ENCODE peak calls at places on chromosomes 12 and 14, in five cellular contexts. G, O, U, E and P are unnamed samples.

GRCh38 chr12:31021809-31022492 is 51.7 kb upstream of the DDX11 start:
- DNase-seq in G (no peak), O (no peak), U (no peak), E (no peak), P (no peak)

GRCh38 chr14:59360923-59361794 is 104.0 kb downstream of the GPR135 start:
- DNase-seq in G (peak), O (no peak), U (peak), E (peak), P (no peak)

GRCh38 chr12:125092872-125093680 is 27.8 kb downstream of the AACS start:
- DNase-seq in G (peak), O (no peak), U (peak), E (peak), P (no peak)

GRCh38 chr12:49296034-49296835 is 1.3 kb downstream of the PRPH start:
- DNase-seq in G (peak), O (peak), U (peak), E (peak), P (peak)

GRCh38 chr14:61642246-61642982 is 52.9 kb upstream of the HIF1A start:
- DNase-seq in G (peak), O (no peak), U (no peak), E (peak), P (no peak)

GRCh38 chr12:93127582-93128331 is 198.7 kb upstream of the EEA1 start:
- DNase-seq in G (peak), O (no peak), U (peak), E (peak), P (peak)

GRCh38 chr12:93467351-93468007 is at the start of gene MRPL42:
- DNase-seq in G (peak), O (peak), U (peak), E (peak), P (peak)

GRCh38 chr14:105330491-105330895 is 15.9 kb downstream of the PACS2 start:
- DNase-seq in G (no peak), O (no peak), U (no peak), E (peak), P (no peak)

GRCh38 chr12:42144424-42145196 is at the start of gene GXYLT1:
- DNase-seq in G (peak), O (peak), U (peak), E (peak), P (peak)

GRCh38 chr12:126428769-126429168 is 1363.5 kb downstream of the AACS start:
- DNase-seq in G (no peak), O (no peak), U (no peak), E (no peak), P (no peak)

GRCh38 chr14:101471723-101472517 is 89.4 kb upstream of the DIO3 start:
- DNase-seq in G (no peak), O (no peak), U (no peak), E (no peak), P (no peak)

GRCh38 chr14:75003250-75004027 is 718 bp downstream of the EIF2B2 start:
- DNase-seq in G (peak), O (no peak), U (no peak), E (no peak), P (no peak)

GRCh38 chr14:69650948-69651369 is 39.6 kb downstream of the SUSD6 start:
- DNase-seq in G (no peak), O (no peak), U (no peak), E (no peak), P (no peak)

GRCh38 chr12:47249082-47249481 is 169.3 kb upstream of the AMIGO2 start:
- DNase-seq in G (no peak), O (no peak), U (no peak), E (no peak), P (no peak)

GRCh38 chr12:7142057-7142644 is 12.0 kb downstream of the CLSTN3 start:
- DNase-seq in G (peak), O (peak), U (peak), E (peak), P (peak)

GRCh38 chr12:20011200-20011599 is 357.1 kb upstream of the PDE3A start:
- DNase-seq in G (peak), O (no peak), U (no peak), E (no peak), P (no peak)

GRCh38 chr12:101924647-101925046 is 47.3 kb downstream of the DRAM1 start:
- DNase-seq in G (no peak), O (no peak), U (no peak), E (peak), P (no peak)

GRCh38 chr14:71143391-71144290 is 236.4 kb downstream of the PCNX1 start:
- DNase-seq in G (no peak), O (peak), U (peak), E (peak), P (peak)

DNA sequence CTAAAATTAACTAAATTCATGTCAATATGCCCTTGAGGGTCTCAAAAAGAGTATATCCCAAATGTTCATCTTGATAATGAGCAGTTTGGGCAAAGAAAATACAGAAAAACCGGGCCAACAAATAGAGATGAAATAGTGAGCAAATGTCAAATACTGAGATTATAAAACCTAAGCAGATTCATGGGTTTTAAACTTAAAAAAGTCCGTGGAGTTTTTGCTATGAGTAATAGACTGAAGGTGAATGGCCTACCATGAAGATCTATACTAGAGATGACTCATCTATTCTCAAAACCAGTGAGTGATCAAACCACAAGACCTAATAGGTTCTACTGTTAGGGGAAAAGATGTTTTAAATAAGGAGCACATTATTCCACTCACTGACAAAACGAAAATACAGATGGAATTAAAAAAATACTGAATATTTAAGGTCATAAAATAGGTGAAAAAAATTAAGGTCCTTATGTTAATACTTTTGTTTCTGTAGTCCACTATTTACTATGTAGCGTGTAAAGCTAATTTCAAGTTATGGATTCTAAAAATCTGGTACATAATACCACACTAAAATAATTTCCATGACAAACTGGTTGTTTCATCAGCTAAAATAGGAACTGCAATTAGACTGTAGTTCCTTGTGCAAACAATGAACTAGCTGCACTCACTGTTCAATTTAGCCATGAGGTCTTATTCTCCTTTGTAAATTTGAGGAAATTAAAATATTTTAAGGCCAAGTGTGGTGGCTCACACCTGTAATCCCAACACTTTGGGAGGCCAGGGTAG is 5.0 kb downstream of the HNRNPC start:
- DNase-seq in G (no peak), O (no peak), U (no peak), E (peak), P (no peak)
- H3K4me3 ChIP-seq in G (no peak), O (peak), U (peak), E (no peak), P (no peak)

DNA sequence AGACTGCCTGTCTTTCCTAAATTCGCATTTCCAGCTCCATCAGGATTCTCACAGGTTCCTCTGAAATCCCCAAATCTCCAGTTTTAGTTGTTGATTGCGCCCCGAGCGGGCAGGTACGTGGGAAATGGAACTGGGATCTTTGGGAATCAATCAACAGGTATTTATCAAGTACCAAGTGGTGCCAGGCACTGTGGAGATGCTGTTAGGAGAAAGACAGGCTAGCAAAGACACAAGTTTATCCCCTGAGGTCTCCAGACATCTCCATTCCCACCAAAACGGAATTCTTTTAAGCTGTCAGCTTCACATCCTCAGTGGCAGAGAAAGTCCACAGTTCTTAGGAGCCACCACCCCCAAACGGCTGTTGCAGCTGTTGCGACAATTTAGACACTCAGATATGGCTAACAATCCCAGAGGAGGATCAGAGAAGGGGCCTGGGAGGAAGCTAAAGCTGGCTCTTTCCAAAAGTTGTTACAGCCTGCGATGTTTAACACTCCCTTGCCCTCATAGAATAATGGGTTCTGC is 1.8 kb upstream of the ATP5MC2 start:
- DNase-seq in G (no peak), O (no peak), U (no peak), E (no peak), P (no peak)
- H3K4me3 ChIP-seq in G (peak), O (peak), U (no peak), E (no peak), P (no peak)

GRCh38 chr14:56491299-56492285 is 88.0 kb upstream of the TMEM260 start:
- DNase-seq in G (peak), O (peak), U (peak), E (peak), P (peak)
- H3K4me3 ChIP-seq in G (no peak), O (no peak), U (no peak), E (no peak), P (no peak)

GRCh38 chr12:62606654-62607053 is 140.0 kb downstream of the MON2 start:
- DNase-seq in G (no peak), O (no peak), U (no peak), E (peak), P (no peak)
- H3K4me3 ChIP-seq in G (no peak), O (no peak), U (no peak), E (peak), P (no peak)

GRCh38 chr14:32491413-32492016 is 162.4 kb downstream of the AKAP6 start:
- DNase-seq in G (no peak), O (no peak), U (no peak), E (no peak), P (no peak)

GRCh38 chr14:32494566-32495434 is 165.7 kb downstream of the AKAP6 start:
- DNase-seq in G (no peak), O (no peak), U (no peak), E (no peak), P (no peak)

GRCh38 chr14:32492482-32492881 is 163.4 kb downstream of the AKAP6 start:
- DNase-seq in G (no peak), O (no peak), U (no peak), E (no peak), P (no peak)

GRCh38 chr14:32495435-32495734 is 166.3 kb downstream of the AKAP6 start:
- DNase-seq in G (no peak), O (no peak), U (no peak), E (no peak), P (no peak)

DNA sequence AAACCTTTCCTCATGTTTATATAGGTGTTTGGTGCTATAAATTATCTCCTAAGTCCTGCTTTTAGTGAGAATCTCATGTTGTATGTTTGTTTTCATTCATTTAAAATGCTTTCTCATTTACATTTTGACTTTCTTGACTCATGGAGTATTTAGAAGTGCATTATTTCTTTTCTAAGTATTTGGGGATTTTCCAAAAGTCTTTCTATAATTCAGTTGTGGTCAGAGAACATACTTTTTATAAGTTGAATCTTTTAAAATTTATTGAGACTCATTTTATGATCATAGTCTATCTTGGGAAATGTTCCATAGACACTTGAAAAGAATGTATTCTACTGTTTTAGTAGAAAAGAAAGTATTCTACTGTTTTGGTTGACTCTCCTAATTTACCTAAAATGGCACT is 168.1 kb downstream of the AKAP6 start:
- DNase-seq in G (no peak), O (no peak), U (no peak), E (no peak), P (no peak)
- H3K4me3 ChIP-seq in G (no peak), O (no peak), U (no peak), E (no peak), P (no peak)

DNA sequence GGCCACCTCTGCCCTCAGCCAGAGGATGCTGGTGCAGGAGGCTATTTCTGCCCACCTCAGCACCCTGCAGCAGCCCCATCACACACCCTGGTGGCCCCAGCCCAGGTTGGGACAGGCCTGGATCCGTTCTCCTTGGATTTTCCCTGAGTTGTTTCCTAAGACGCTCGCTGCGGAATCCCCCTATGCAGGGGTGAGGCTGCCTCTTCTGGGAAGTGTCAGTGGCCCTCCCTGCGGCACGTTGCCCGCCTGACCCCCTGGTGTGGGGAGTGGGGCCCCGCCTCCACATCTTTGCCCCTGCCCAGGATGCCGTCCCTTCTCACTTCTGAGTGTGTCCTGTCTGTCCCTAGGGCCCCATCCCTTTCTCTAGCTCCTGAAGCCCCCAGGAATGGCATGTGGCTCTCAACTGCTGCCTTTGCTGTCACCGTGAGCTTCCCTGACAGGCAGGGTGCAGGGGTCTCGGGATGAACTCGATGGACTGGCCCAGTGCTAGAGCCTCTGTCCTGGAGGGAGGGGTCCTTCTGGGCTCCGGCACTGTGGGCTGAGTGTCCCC is 594 bp upstream of the EXOC3L4 start:
- DNase-seq in G (no peak), O (no peak), U (no peak), E (no peak), P (no peak)
- H3K4me3 ChIP-seq in G (peak), O (no peak), U (peak), E (no peak), P (no peak)